ENCODE peak calls at places on chromosomes 1 and 21, in four cellular contexts. One of them, this sample, is unnamed.

GRCh38 chr1:150575518-150576366 is 3.7 kb downstream of the MCL1 start:
- DNase-seq in stomach: no peak
- DNase-seq in A549: no peak
- DNase-seq in IMR-90: peak; percentile 23
- DNase-seq in this sample: no peak

GRCh38 chr1:26531651-26532131 is 2.1 kb downstream of the RPS6KA1 start:
- DNase-seq in A549: no peak
- DNase-seq in stomach: peak; percentile 86
- DNase-seq in IMR-90: no peak
- DNase-seq in this sample: no peak

GRCh38 chr1:38047603-38048146 is 1.1 kb upstream of the POU3F1 start:
- DNase-seq in A549: no peak
- DNase-seq in IMR-90: peak; percentile 56
- DNase-seq in stomach: no peak
- DNase-seq in this sample: no peak

GRCh38 chr21:45286671-45287437 is 841 bp downstream of the POFUT2 start:
- DNase-seq in A549: no peak
- DNase-seq in stomach: peak; percentile 23
- DNase-seq in IMR-90: peak; percentile 15
- DNase-seq in this sample: no peak

GRCh38 chr1:181777812-181778211 is 283.7 kb downstream of the ZNF648 start:
- DNase-seq in IMR-90: no peak
- DNase-seq in A549: no peak
- DNase-seq in stomach: no peak
- DNase-seq in this sample: no peak

GRCh38 chr1:83942914-83943313 is 56.0 kb downstream of the TTLL7 start:
- DNase-seq in IMR-90: peak; percentile 24
- DNase-seq in stomach: no peak
- DNase-seq in A549: no peak
- DNase-seq in this sample: no peak

GRCh38 chr1:100506221-100506620 is 31.7 kb upstream of the GPR88 start:
- DNase-seq in IMR-90: no peak
- DNase-seq in A549: no peak
- DNase-seq in stomach: no peak
- DNase-seq in this sample: no peak

GRCh38 chr1:26044971-26045711 is 777 bp downstream of the SLC30A2 start:
- DNase-seq in stomach: no peak
- DNase-seq in A549: no peak
- DNase-seq in IMR-90: no peak
- DNase-seq in this sample: no peak

GRCh38 chr1:210598135-210598652 is 269.5 kb downstream of the HHAT start:
- DNase-seq in stomach: no peak
- DNase-seq in A549: peak; percentile 66
- DNase-seq in IMR-90: peak; percentile 97
- DNase-seq in this sample: peak; percentile 33

GRCh38 chr1:97668945-97669344 is 251.9 kb downstream of the DPYD start:
- DNase-seq in A549: peak; percentile 4
- DNase-seq in IMR-90: peak; percentile 61
- DNase-seq in stomach: no peak
- DNase-seq in this sample: peak; percentile 6

DNA sequence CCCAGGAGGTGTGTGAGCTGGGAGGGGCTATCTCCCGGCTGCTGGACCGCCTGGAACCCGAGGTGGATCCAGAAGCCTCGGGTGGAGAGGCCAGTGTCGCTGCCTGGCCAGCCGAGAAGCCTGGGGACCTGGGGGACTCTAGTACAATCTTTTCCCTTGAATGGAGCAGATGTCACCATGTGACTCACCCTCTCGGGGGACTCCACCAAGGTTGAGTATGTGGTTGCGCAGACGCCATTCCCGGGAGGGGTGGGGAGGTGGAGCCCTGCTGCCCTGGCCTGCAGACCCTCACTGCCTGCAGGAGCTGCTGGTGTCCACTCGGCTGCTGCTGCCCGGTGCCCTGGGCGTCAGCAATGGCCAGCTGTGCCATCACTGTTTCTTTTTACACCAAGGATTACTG is 40.3 kb downstream of the TP73 start:
- DNase-seq in stomach: no peak
- DNase-seq in A549: no peak
- DNase-seq in IMR-90: no peak
- DNase-seq in this sample: no peak
- TF ChIP-seq POLR2A in stomach: no peak
- TF ChIP-seq POLR2A in A549: no peak
- TF ChIP-seq POLR2A in IMR-90: no peak
- TF ChIP-seq POLR2A in this sample: no peak

GRCh38 chr21:41766883-41767605 is at the start of gene RIPK4:
- DNase-seq in stomach: peak; percentile 92
- DNase-seq in A549: peak; percentile 60
- DNase-seq in IMR-90: peak; percentile 23
- DNase-seq in this sample: no peak
- TF ChIP-seq POLR2A in stomach: no peak
- TF ChIP-seq POLR2A in A549: peak; percentile 31
- TF ChIP-seq POLR2A in IMR-90: no peak
- TF ChIP-seq POLR2A in this sample: no peak

GRCh38 chr1:23958810-23959460 is 693 bp upstream of the PNRC2 start:
- DNase-seq in IMR-90: peak; percentile 90
- DNase-seq in stomach: peak; percentile 86
- DNase-seq in A549: peak; percentile 53
- DNase-seq in this sample: peak; percentile 54
- TF ChIP-seq POLR2A in IMR-90: no peak
- TF ChIP-seq POLR2A in stomach: no peak
- TF ChIP-seq POLR2A in A549: peak; percentile 20
- TF ChIP-seq POLR2A in this sample: no peak

DNA sequence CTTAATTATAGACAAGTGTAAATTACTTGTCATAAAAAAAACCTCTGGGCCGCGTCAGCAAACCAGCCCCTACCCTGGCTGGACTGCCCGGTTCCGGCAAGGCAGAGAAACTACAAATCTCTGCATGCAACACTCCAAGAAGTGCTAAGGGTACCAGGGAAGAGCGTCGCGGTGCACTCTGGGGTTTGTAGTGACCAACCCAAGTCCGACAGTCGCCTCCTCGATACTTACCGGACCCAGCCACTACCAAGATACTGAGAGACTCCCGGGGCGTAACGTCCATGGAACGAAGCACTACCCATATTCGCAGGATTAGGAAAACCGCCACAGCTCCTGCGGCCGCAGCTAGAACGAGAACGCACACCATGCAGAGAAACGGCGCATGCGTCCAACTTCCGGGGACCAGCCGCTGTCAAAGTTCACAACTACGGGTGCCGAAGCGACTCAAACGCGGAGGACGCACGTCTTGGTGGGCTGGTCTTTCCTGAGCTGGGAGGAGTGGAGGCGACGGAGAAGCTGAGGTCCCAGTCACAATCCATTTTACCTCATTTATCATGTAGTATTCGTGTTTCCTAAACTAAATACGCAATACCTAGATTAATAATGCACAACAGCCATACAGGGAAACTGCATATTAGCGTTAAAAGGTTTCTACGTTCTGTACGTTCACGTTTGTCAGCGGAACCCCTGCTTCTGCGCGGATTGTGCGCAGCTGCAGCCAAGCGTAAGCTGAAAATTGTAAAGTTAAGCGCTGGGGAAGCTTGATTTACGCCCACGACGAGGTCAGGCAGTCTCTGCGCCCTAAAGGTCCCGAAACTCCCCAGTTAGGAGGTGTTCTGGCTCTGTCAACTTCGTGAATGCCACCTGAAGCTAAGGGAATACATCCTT is at the start of gene ALG14:
- DNase-seq in IMR-90: peak; percentile 96
- DNase-seq in A549: peak; percentile 83
- DNase-seq in stomach: peak; percentile 94
- DNase-seq in this sample: peak; percentile 83
- TF ChIP-seq POLR2A in IMR-90: peak; percentile 34
- TF ChIP-seq POLR2A in A549: peak; percentile 56
- TF ChIP-seq POLR2A in stomach: peak; percentile 27
- TF ChIP-seq POLR2A in this sample: peak; percentile 59

DNA sequence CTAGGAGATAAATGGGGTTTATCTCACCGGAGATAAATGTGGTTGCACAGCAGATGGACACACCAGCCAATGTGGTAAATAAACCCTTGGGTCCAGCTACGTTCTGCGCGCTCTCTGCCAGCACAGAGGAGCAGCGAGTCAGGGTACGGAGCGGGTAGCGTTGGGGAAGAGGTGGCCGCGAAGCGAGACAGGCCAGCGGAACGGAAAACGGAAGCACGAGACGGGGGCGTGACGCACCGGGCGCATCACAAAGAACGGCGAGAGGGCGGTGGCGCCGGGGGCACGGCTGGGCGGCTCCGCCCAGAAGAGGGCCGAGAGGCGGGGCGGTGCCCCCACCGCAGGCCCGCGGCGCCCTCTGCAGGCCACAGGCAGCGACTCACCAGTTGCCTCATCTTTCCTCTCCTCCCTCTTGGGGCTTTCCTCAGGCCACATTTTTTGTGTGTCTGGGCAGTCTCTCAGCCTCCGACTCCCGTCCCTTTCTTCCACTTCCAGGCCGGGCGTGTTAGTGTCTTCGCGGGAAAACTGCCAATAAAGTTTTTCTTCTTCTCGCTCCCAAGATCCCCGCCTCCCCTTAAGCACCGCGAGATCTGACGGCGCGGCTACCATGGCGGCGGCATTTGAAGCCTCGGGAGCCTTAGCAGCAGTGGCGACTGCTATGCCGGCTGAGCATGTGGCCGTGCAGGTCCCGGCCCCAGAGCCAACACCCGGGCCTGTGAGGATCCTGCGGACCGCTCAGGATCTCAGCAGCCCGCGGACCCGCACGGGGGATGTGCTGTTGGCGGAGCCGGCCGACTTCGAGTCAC is at the start of gene DDX20:
- DNase-seq in stomach: peak; percentile 92
- DNase-seq in IMR-90: peak; percentile 98
- DNase-seq in A549: peak; percentile 76
- DNase-seq in this sample: peak; percentile 85
- TF ChIP-seq POLR2A in stomach: no peak
- TF ChIP-seq POLR2A in IMR-90: peak; percentile 87
- TF ChIP-seq POLR2A in A549: peak; percentile 72
- TF ChIP-seq POLR2A in this sample: peak; percentile 78

GRCh38 chr1:90782046-90782445 is 64.9 kb upstream of the BARHL2 start:
- DNase-seq in IMR-90: no peak
- DNase-seq in stomach: no peak
- DNase-seq in A549: no peak
- DNase-seq in this sample: no peak
- TF ChIP-seq POLR2A in IMR-90: no peak
- TF ChIP-seq POLR2A in stomach: no peak
- TF ChIP-seq POLR2A in A549: no peak
- TF ChIP-seq POLR2A in this sample: no peak

This sample was measured in H54.